ENCODE peak calls at places on chromosomes 3 and 15, in four cellular contexts. E is activated CD8-positive, alpha-beta memory T cell treated with anti-CD3 and anti-CD28 coated beads, Interleukin-2, amount 50 U/mL, for 4 hours; K is stimulated activated CD8-positive, alpha-beta memory T cell treated with anti-CD3 and anti-CD28 coated beads, Interleukin-12 subunit alpha, Interleukin-12 subunit beta, amount 100 ng/mL, for 4 hours; B is A549. Z is an unnamed sample.

GRCh38 chr15:57599299-57599810 is 7.7 kb downstream of the MYZAP start:
- DNase-seq in E (no peak), K (no peak), B (no peak), Z (no peak)

GRCh38 chr3:49428697-49429100 is 425 bp downstream of the NICN1 start:
- DNase-seq in E (no peak), K (no peak), B (no peak), Z (no peak)

GRCh38 chr15:91561371-91562100 is 292.0 kb upstream of the SLCO3A1 start:
- DNase-seq in E (no peak), K (no peak), B (peak; percentile 63), Z (no peak)

GRCh38 chr15:33034588-33034987 is 159.9 kb downstream of the FMN1 start:
- DNase-seq in E (no peak), K (no peak), B (no peak), Z (no peak)

GRCh38 chr15:87312221-87312620 is 944.3 kb downstream of the NTRK3 start:
- DNase-seq in E (no peak), K (no peak), B (no peak), Z (no peak)

GRCh38 chr15:97504031-97504430 is 456.5 kb upstream of the ARRDC4 start:
- DNase-seq in E (no peak), K (no peak), B (peak; percentile 4), Z (no peak)

GRCh38 chr3:127151992-127152391 is 40.9 kb upstream of the PRR23E start:
- DNase-seq in E (no peak), K (no peak), B (no peak), Z (no peak)

GRCh38 chr3:182699550-182700170 is 93.6 kb upstream of the ATP11B start:
- DNase-seq in E (no peak), K (no peak), B (no peak), Z (no peak)

GRCh38 chr3:170330366-170330765 is 27.1 kb upstream of the SKIL start:
- DNase-seq in E (no peak), K (no peak), B (peak; percentile 73), Z (no peak)

GRCh38 chr15:56653082-56653481 is 80.2 kb downstream of the ZNF280D start:
- DNase-seq in E (no peak), K (no peak), B (no peak), Z (no peak)

GRCh38 chr15:70432924-70433500 is 330.3 kb downstream of the UACA start:
- DNase-seq in E (no peak), K (no peak), B (no peak), Z (no peak)

GRCh38 chr15:59372352-59373211 is at the start of gene MYO1E:
- DNase-seq in E (peak; percentile 22), K (peak; percentile 6), B (peak; percentile 98), Z (peak; percentile 54)

GRCh38 chr3:138625707-138626365 is 17.3 kb downstream of the FAIM start:
- DNase-seq in E (no peak), K (no peak), B (no peak), Z (no peak)

GRCh38 chr15:90959894-90960293 is 5.2 kb downstream of the RCCD1 start:
- DNase-seq in E (no peak), K (no peak), B (no peak), Z (no peak)

GRCh38 chr3:131699001-131699400 is 196.2 kb upstream of the MRPL3 start:
- DNase-seq in E (no peak), K (no peak), B (no peak), Z (no peak)

GRCh38 chr3:177279118-177279815 is 82.0 kb upstream of the TBL1XR1 start:
- DNase-seq in E (no peak), K (no peak), B (no peak), Z (no peak)

GRCh38 chr3:192884831-192885356 is 32.8 kb downstream of the MB21D2 start:
- DNase-seq in E (no peak), K (no peak), B (no peak), Z (no peak)

GRCh38 chr15:32898991-32899613 is 181.3 kb downstream of the GREM1 start:
- DNase-seq in E (no peak), K (no peak), B (peak; percentile 22), Z (peak; percentile 58)

GRCh38 chr3:150577854-150578253 is 25.3 kb upstream of the SELENOT start:
- DNase-seq in E (no peak), K (no peak), B (peak; percentile 19), Z (no peak)

GRCh38 chr3:71195492-71195891 is 388.0 kb downstream of the FOXP1 start:
- DNase-seq in E (no peak), K (no peak), B (no peak), Z (no peak)

GRCh38 chr3:154235330-154235729 is 89.0 kb downstream of the DHX36 start:
- DNase-seq in E (no peak), K (no peak), B (no peak), Z (no peak)

GRCh38 chr3:114420072-114420471 is 126.2 kb downstream of the TIGIT start:
- DNase-seq in E (no peak), K (no peak), B (no peak), Z (no peak)

GRCh38 chr15:45147606-45148005 is 17.8 kb downstream of the DUOX1 start:
- DNase-seq in E (no peak), K (no peak), B (no peak), Z (no peak)

Z was measured in activated B cell treated with CpG ODN at 0.5 μM for 24 hours.